ENCODE peak calls at places on chromosomes 11 and 22, in eight cellular contexts. J is IMR-90; R is uterus; T is CD8-positive, alpha-beta memory T cell; W is kidney; X is GM23338; S is aorta; Y is tibial artery. F is an unnamed sample. For H3K4me1, the result is how much of the 10 kb centered on the place peaks cover.

GRCh38 chr11:66546966-66547661 is 411 bp downstream of the ACTN3 start:
- DNase-seq in J (no peak), R (no peak), T (no peak), W (no peak), X (no peak), S (no peak), Y (no peak), F (no peak)

GRCh38 chr22:48575567-48576332 is 1251.9 kb downstream of the BRD1 start:
- DNase-seq in J (no peak), R (no peak), T (no peak), W (peak), X (no peak), S (peak), Y (no peak), F (no peak)

GRCh38 chr11:120029321-120029720 is 108.6 kb downstream of the TRIM29 start:
- DNase-seq in J (no peak), R (no peak), T (no peak), W (no peak), X (no peak), S (no peak), Y (no peak), F (no peak)

GRCh38 chr11:32386770-32387377 is 48.5 kb downstream of the WT1 start:
- DNase-seq in J (peak), R (peak), T (no peak), W (no peak), X (no peak), S (no peak), Y (no peak), F (no peak)

GRCh38 chr11:102332611-102332994 is 14.4 kb upstream of the BIRC2 start:
- DNase-seq in J (no peak), R (no peak), T (no peak), W (no peak), X (no peak), S (no peak), Y (no peak), F (no peak)

GRCh38 chr11:63919267-63920125 is 2.5 kb upstream of the RCOR2 start:
- DNase-seq in J (no peak), R (peak), T (no peak), W (no peak), X (peak), S (no peak), Y (peak), F (no peak)

GRCh38 chr11:73335204-73335923 is 27.3 kb downstream of the ARHGEF17 start:
- DNase-seq in J (peak), R (peak), T (peak), W (peak), X (peak), S (peak), Y (peak), F (no peak)

GRCh38 chr11:85827768-85828639 is 17.1 kb upstream of the SYTL2 start:
- DNase-seq in J (peak), R (no peak), T (peak), W (no peak), X (no peak), S (no peak), Y (no peak), F (no peak)

GRCh38 chr11:457071-457760 is 7.1 kb downstream of the PTDSS2 start:
- DNase-seq in J (no peak), R (no peak), T (peak), W (peak), X (no peak), S (no peak), Y (no peak), F (no peak)

GRCh38 chr22:43392385-43392989 is 19.3 kb upstream of the MPPED1 start:
- DNase-seq in J (no peak), R (no peak), T (no peak), W (no peak), X (no peak), S (no peak), Y (no peak), F (no peak)

GRCh38 chr11:20337526-20338154 is 25.9 kb upstream of the HTATIP2 start:
- DNase-seq in J (peak), R (no peak), T (no peak), W (no peak), X (peak), S (no peak), Y (no peak), F (no peak)

GRCh38 chr11:65204646-65205601 is 23.2 kb downstream of the CAPN1 start:
- DNase-seq in J (peak), R (peak), T (peak), W (peak), X (peak), S (no peak), Y (peak), F (no peak)

GRCh38 chr11:114208371-114208770 is 87.8 kb upstream of the NNMT start:
- DNase-seq in J (no peak), R (no peak), T (no peak), W (no peak), X (no peak), S (no peak), Y (no peak), F (no peak)

GRCh38 chr11:35723493-35724284 is 61.1 kb downstream of the TRIM44 start:
- DNase-seq in J (peak), R (no peak), T (no peak), W (no peak), X (no peak), S (no peak), Y (no peak), F (peak)

GRCh38 chr11:126695293-126695692 is 305.3 kb downstream of the KIRREL3 start:
- DNase-seq in J (no peak), R (no peak), T (no peak), W (no peak), X (no peak), S (no peak), Y (no peak), F (no peak)

GRCh38 chr11:57460017-57460755 is at the start of gene RTN4RL2:
- DNase-seq in J (peak), R (peak), T (no peak), W (peak), X (peak), S (peak), Y (no peak), F (no peak)

GRCh38 chr11:94218372-94218771 is 86.0 kb upstream of the IZUMO1R start:
- DNase-seq in J (peak), R (no peak), T (no peak), W (no peak), X (no peak), S (no peak), Y (no peak), F (no peak)

GRCh38 chr11:6655790-6656580 is at the start of gene DCHS1:
- DNase-seq in J (no peak), R (peak), T (no peak), W (peak), X (peak), S (peak), Y (no peak), F (no peak)

GRCh38 chr11:34002420-34002819 is 49.1 kb upstream of the CAPRIN1 start:
- DNase-seq in J (no peak), R (no peak), T (no peak), W (no peak), X (no peak), S (no peak), Y (no peak), F (no peak)

GRCh38 chr11:108203075-108203474 is 19.4 kb downstream of the NPAT start:
- DNase-seq in J (no peak), R (no peak), T (no peak), W (no peak), X (no peak), S (no peak), Y (no peak), F (no peak)

GRCh38 chr11:130383363-130384168 is 44.8 kb downstream of the ADAMTS8 start:
- DNase-seq in J (peak), R (no peak), T (no peak), W (no peak), X (peak), S (no peak), Y (no peak), F (no peak)

GRCh38 chr22:38443675-38444521 is 11.1 kb downstream of the KCNJ4 start:
- DNase-seq in J (no peak), R (no peak), T (no peak), W (no peak), X (no peak), S (no peak), Y (no peak), F (no peak)

GRCh38 chr11:72591785-72592490 is 82.3 kb downstream of the PDE2A start:
- DNase-seq in J (no peak), R (no peak), T (peak), W (no peak), X (no peak), S (no peak), Y (no peak), F (no peak)

GRCh38 chr22:30324008-30324730 is 2.6 kb downstream of the TBC1D10A start:
- DNase-seq in J (peak), R (no peak), T (peak), W (no peak), X (no peak), S (no peak), Y (no peak), F (no peak)

GRCh38 chr22:30320021-30320556 is 6.7 kb downstream of the TBC1D10A start:
- DNase-seq in J (no peak), R (no peak), T (no peak), W (no peak), X (no peak), S (no peak), Y (no peak), F (no peak)

GRCh38 chr22:30318773-30319419 is 7.8 kb downstream of the TBC1D10A start:
- DNase-seq in J (no peak), R (no peak), T (no peak), W (no peak), X (peak), S (no peak), Y (no peak), F (no peak)

GRCh38 chr22:30317778-30318177 is 9.0 kb downstream of the TBC1D10A start:
- DNase-seq in J (no peak), R (no peak), T (no peak), W (no peak), X (no peak), S (no peak), Y (no peak), F (no peak)

GRCh38 chr22:30321461-30321860 is 5.3 kb downstream of the TBC1D10A start:
- DNase-seq in J (no peak), R (no peak), T (no peak), W (no peak), X (no peak), S (no peak), Y (no peak), F (no peak)
- H3K4me1 ChIP-seq in J (under half), R (under half), T (half or more), W (half or more), X (under half), S (under half), Y (under half), F (under half)

GRCh38 chr11:128705124-128705920 is 11.4 kb downstream of the FLI1 start:
- DNase-seq in J (no peak), R (no peak), T (no peak), W (no peak), X (no peak), S (no peak), Y (no peak), F (no peak)
- H3K27ac ChIP-seq in J (no peak), R (peak), T (no peak), W (no peak), X (no peak), S (no peak), Y (no peak), F (no peak)

GRCh38 chr22:46465793-46466192 is 71.6 kb downstream of the CELSR1 start:
- DNase-seq in J (no peak), R (no peak), T (no peak), W (no peak), X (no peak), S (no peak), Y (no peak), F (no peak)
- H3K4me1 ChIP-seq in J (under half), R (under half), T (under half), W (under half), X (under half), S (under half), Y (under half), F (under half)

DNA sequence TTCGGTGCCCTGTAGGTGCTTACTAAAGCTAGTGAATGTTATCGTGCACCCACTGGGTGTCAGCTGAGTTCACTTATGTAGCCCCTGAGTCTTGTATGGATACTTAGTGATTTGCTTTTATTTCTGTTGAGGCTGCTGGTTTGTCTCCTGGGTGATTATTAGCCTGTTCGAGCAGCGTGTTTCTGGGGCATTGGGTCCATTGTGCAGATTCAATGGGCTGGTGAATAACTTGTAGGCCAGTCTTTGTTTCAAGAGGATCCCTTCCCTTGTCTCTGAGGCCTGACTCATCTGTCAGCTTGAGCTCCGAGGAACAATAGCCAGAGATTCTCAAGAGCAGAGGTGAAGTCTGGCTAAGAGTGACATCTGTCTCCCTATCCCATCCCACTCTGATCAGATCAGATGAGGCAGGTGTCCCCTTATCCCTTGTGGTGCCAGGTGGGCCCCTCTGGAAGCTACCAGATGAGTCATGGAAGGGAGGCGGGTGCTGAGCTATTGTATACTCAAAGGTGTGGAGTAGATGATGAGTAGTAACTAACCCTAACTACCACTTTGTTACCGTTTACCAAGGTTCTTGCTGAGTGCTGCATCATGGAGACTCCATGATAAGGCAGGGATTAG is 3.7 kb downstream of the MIAT start:
- DNase-seq in J (no peak), R (no peak), T (no peak), W (no peak), X (peak), S (no peak), Y (no peak), F (peak)
- H3K27ac ChIP-seq in J (no peak), R (no peak), T (no peak), W (no peak), X (peak), S (no peak), Y (no peak), F (no peak)

DNA sequence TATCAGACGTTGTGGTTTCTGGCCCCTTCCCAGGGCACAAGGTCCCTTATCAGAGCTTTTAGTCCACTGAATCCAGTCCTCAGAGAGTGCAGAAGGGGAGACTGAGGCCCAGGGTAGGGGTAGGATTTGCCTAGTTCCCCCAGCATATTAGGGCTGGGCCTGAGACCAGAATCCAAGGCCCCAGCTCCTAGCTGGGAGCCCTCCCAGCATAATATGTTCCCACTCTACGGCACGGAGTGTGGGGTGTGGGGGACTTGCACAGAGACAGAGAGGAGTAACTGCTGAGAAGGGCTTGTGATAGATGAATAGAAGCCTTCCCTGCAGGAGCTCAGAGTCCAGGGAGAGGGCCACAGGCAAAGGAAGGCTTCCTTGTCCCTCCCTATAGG is 43.8 kb downstream of the NEU3 start:
- DNase-seq in J (no peak), R (no peak), T (no peak), W (no peak), X (no peak), S (no peak), Y (no peak), F (no peak)
- H3K4me1 ChIP-seq in J (under half), R (under half), T (under half), W (under half), X (under half), S (under half), Y (under half), F (under half)

GRCh38 chr11:10696797-10697620 is 3.5 kb upstream of the IRAG1 start:
- DNase-seq in J (no peak), R (no peak), T (no peak), W (no peak), X (no peak), S (no peak), Y (peak), F (no peak)

GRCh38 chr11:10693509-10694071 is at the start of gene IRAG1:
- DNase-seq in J (peak), R (peak), T (no peak), W (peak), X (peak), S (peak), Y (peak), F (no peak)

GRCh38 chr11:10694481-10695239 is 1.1 kb upstream of the IRAG1 start:
- DNase-seq in J (peak), R (no peak), T (no peak), W (no peak), X (no peak), S (no peak), Y (no peak), F (no peak)

GRCh38 chr11:10695821-10696220 is 2.3 kb upstream of the IRAG1 start:
- DNase-seq in J (peak), R (no peak), T (no peak), W (no peak), X (no peak), S (no peak), Y (no peak), F (no peak)

GRCh38 chr11:10692716-10693115 is 839 bp downstream of the IRAG1 start:
- DNase-seq in J (no peak), R (no peak), T (no peak), W (no peak), X (no peak), S (no peak), Y (no peak), F (no peak)
- H3K27ac ChIP-seq in J (peak), R (peak), T (no peak), W (no peak), X (no peak), S (peak), Y (peak), F (no peak)

GRCh38 chr11:47396049-47396320 is 12.4 kb upstream of the SLC39A13 start:
- DNase-seq in J (no peak), R (no peak), T (no peak), W (no peak), X (no peak), S (no peak), Y (no peak), F (no peak)

GRCh38 chr11:47398551-47398950 is 9.8 kb upstream of the SLC39A13 start:
- DNase-seq in J (no peak), R (no peak), T (no peak), W (peak), X (no peak), S (no peak), Y (no peak), F (no peak)

GRCh38 chr11:47395225-47396048 is 13.0 kb upstream of the SLC39A13 start:
- DNase-seq in J (no peak), R (no peak), T (no peak), W (peak), X (no peak), S (no peak), Y (peak), F (no peak)

GRCh38 chr11:47399860-47400812 is 8.3 kb upstream of the SLC39A13 start:
- DNase-seq in J (no peak), R (peak), T (peak), W (peak), X (peak), S (peak), Y (no peak), F (no peak)

GRCh38 chr11:47398011-47398410 is 10.4 kb upstream of the SLC39A13 start:
- DNase-seq in J (no peak), R (no peak), T (no peak), W (peak), X (no peak), S (no peak), Y (no peak), F (no peak)
- H3K4me1 ChIP-seq in J (under half), R (under half), T (under half), W (under half), X (under half), S (under half), Y (under half), F (under half)